ENCODE peak calls at places on chromosomes 11 and 22, in seven cellular contexts. Q is activated CD4-positive, alpha-beta T cell treated with anti-CD3 and anti-CD28 coated beads for 24 hours; G is Peyer's patch; P is activated T-cell treated with anti-CD3 and anti-CD28 coated beads, Interleukin-2, amount 50 U/mL, for 24 hours; H is body of pancreas; R is transverse colon; C is choroid plexus epithelial cell. X is an unnamed sample.

GRCh38 chr11:119339581-119340334 is 925 bp downstream of the C1QTNF5 start:
- DNase-seq in Q (no peak), H (peak; percentile 79), R (peak; percentile 68), P (no peak), G (peak; percentile 73), C (peak; percentile 48), X (peak; percentile 68)

GRCh38 chr11:12938590-12939247 is 70.4 kb upstream of the RASSF10 start:
- DNase-seq in G (no peak), P (no peak), R (no peak), C (no peak), Q (no peak), H (no peak), X (no peak)

GRCh38 chr22:49583341-49583740 is 244.3 kb downstream of the BRD1 start:
- DNase-seq in Q (no peak), G (no peak), P (peak; percentile 13), H (no peak), R (peak; percentile 2), C (no peak), X (no peak)

GRCh38 chr11:12390687-12391110 is 13.3 kb downstream of the PARVA start:
- DNase-seq in Q (no peak), H (peak; percentile 60), C (no peak), R (no peak), P (no peak), G (no peak), X (no peak)

GRCh38 chr11:37449146-37449545 is 851.1 kb upstream of the RAG2 start:
- DNase-seq in G (no peak), R (no peak), H (no peak), C (peak; percentile 84), P (no peak), Q (no peak), X (no peak)

GRCh38 chr11:76789443-76789719 is 6.2 kb downstream of the TSKU start:
- DNase-seq in G (peak; percentile 38), H (no peak), P (peak; percentile 6), R (no peak), C (no peak), Q (no peak), X (no peak)

GRCh38 chr11:16347928-16348685 is 8.2 kb downstream of the SOX6 start:
- DNase-seq in H (peak; percentile 7), P (no peak), G (no peak), Q (no peak), C (no peak), R (no peak), X (no peak)

GRCh38 chr11:20873054-20873453 is 203.7 kb downstream of the NELL1 start:
- DNase-seq in H (peak; percentile 16), P (no peak), G (no peak), Q (no peak), C (no peak), R (no peak), X (no peak)

X was measured in mucosa of gallbladder.